ENCODE peak calls at places on chromosome 10, in four cellular contexts. H, L, I and V are unnamed samples. For H3K27me3, the result is how much of the 10 kb centered on the place peaks cover.

GRCh38 chr10:58868736-58869435 is 307.6 kb upstream of the PHYHIPL start:
- DNase-seq in H (no peak), I (no peak), L (no peak), V (no peak)

GRCh38 chr10:73408061-73408460 is 5.8 kb downstream of the ANXA7 start:
- DNase-seq in H (no peak), I (no peak), L (no peak), V (no peak)

GRCh38 chr10:88117869-88118632 is 254.6 kb downstream of the PTEN start:
- DNase-seq in L (no peak), H (no peak), I (no peak), V (no peak)

GRCh38 chr10:80507484-80507880 is 30.2 kb upstream of the SH2D4B start:
- DNase-seq in H (no peak), L (no peak), I (no peak), V (no peak)

GRCh38 chr10:119199231-119199992 is 8.0 kb upstream of the GRK5 start:
- DNase-seq in I (peak), L (peak), H (peak), V (peak)

GRCh38 chr10:78925800-78926319 is 142.9 kb upstream of the ZMIZ1 start:
- DNase-seq in L (no peak), I (peak), H (peak), V (peak)

GRCh38 chr10:29757551-29758297 is 123.0 kb upstream of the SVIL start:
- DNase-seq in I (peak), H (no peak), L (no peak), V (peak)

GRCh38 chr10:77357185-77357584 is 280.4 kb downstream of the KCNMA1 start:
- DNase-seq in L (no peak), I (no peak), H (no peak), V (no peak)

GRCh38 chr10:65501259-65501658 is 1424.6 kb upstream of the LRRTM3 start:
- DNase-seq in H (no peak), I (peak), L (no peak), V (no peak)

GRCh38 chr10:23437987-23438546 is 808 bp upstream of the OTUD1 start:
- DNase-seq in I (no peak), H (no peak), L (no peak), V (no peak)

GRCh38 chr10:119315128-119316001 is 108.0 kb downstream of the GRK5 start:
- DNase-seq in L (peak), I (peak), H (peak), V (peak)

GRCh38 chr10:70576803-70577517 is 25.6 kb downstream of the PRF1 start:
- DNase-seq in I (no peak), H (no peak), L (no peak), V (no peak)

GRCh38 chr10:110285501-110285900 is 19.2 kb downstream of the SMNDC1 start:
- DNase-seq in H (no peak), L (no peak), I (no peak), V (no peak)

GRCh38 chr10:87101996-87102395 is 7.0 kb downstream of the SHLD2 start:
- DNase-seq in H (no peak), I (no peak), L (no peak), V (no peak)

GRCh38 chr10:112917676-112918075 is 32.4 kb upstream of the TCF7L2 start:
- DNase-seq in H (no peak), L (no peak), I (no peak), V (no peak)
- H3K27me3 ChIP-seq in H (under half), L (under half), I (under half), V (under half)

GRCh38 chr10:103490986-103491314 is 2.6 kb upstream of the NEURL1 start:
- DNase-seq in I (no peak), H (no peak), L (no peak), V (no peak)

GRCh38 chr10:103493911-103494877 is 689 bp downstream of the NEURL1 start:
- DNase-seq in H (no peak), I (peak), L (no peak), V (peak)

GRCh38 chr10:103492655-103493261 is 747 bp upstream of the NEURL1 start:
- DNase-seq in I (no peak), L (no peak), H (no peak), V (no peak)

GRCh38 chr10:103493362-103493871 is at the start of gene NEURL1:
- DNase-seq in I (peak), H (no peak), L (no peak), V (no peak)

DNA sequence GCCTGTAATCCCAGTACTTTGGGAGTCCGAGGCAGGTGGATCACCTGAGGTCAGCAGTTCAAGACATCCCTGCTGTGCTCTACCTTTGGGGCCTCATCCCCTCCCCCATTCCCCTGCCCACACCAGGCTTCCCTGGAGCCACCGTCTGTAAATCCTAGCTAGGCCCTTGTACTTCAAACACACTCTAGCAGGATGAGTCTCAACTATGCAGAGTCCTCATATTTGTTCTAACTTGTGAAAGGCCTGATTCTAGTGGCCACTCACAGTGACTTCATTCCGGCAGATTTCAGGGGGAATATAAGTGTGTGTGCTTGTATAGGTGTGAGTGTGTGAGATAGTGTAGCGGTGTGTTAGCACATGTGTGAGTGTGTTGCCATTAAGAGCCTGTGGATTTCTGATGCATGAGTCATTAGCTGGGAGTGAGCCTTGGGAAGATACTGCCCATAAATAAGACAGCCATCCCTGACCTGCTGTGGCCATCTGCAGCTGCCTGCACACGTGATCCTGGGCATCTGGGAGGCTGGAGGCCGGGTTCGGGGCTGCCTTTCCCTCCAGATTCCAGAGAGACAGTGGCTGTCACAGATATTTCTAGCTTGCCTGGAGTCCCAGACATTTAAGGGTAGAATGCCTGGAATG is 1.7 kb upstream of the NEURL1 start:
- DNase-seq in I (peak), H (no peak), L (no peak), V (peak)
- H3K27me3 ChIP-seq in I (under half), H (under half), L (under half), V (under half)

DNA sequence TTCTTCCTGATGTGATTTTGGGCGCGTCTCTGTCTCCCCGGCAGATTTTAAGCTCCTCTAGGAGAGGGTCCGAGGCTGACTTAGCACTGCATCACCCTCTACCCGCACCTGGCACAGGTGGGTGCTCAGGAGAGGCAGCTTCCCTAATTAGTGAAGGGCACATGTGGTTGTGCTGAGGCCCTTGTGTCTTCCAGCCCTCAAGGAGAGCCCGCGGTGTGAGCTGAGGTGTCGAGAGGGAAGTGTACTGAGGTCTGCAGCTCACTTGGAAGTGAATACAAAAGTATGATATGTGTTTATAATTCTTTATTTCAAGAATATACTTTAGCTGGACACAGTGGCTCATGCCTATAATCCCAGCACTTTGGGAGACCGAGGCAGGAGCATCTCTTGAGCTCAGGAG is 20.4 kb upstream of the JAKMIP3 start:
- DNase-seq in L (no peak), H (no peak), I (no peak), V (no peak)
- H3K27me3 ChIP-seq in L (under half), H (under half), I (under half), V (half or more)

DNA sequence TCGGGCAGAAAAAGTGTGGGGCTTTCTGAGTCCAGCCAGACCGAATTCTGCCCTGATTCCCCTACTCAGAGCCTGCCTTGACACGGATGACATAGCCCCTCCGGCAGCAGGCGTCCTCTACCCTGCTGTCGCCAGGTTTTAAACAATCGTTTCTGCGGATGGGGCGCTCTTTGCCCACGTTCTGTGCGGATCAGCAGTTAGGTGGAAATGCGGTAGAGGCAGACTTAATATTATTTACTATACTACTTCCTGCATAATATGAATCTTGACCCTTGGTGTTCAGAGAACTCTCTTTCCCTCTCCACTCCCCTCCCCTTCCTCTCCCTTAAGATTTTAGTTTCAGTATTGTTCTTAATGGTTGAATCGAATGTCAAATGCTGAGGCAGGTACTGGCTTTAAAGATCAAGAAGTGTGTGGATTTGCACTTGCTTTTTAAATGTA is 2.4 kb downstream of the GATA3 start:
- DNase-seq in L (no peak), I (no peak), H (no peak), V (no peak)
- H3K27me3 ChIP-seq in L (under half), I (half or more), H (half or more), V (under half)

GRCh38 chr10:112813866-112814596 is 136.0 kb upstream of the TCF7L2 start:
- DNase-seq in H (no peak), L (no peak), I (no peak), V (no peak)

GRCh38 chr10:112812571-112812970 is 137.5 kb upstream of the TCF7L2 start:
- DNase-seq in H (no peak), I (no peak), L (no peak), V (no peak)

GRCh38 chr10:112818381-112818780 is 131.7 kb upstream of the TCF7L2 start:
- DNase-seq in I (no peak), L (no peak), H (no peak), V (no peak)

GRCh38 chr10:112816033-112816430 is 134.0 kb upstream of the TCF7L2 start:
- DNase-seq in H (no peak), L (no peak), I (no peak), V (peak)

GRCh38 chr10:112815238-112816032 is 134.6 kb upstream of the TCF7L2 start:
- DNase-seq in I (peak), L (no peak), H (no peak), V (peak)
- H3K27me3 ChIP-seq in I (under half), L (under half), H (under half), V (under half)

GRCh38 chr10:24680647-24681475 is 42.8 kb downstream of the ARHGAP21 start:
- DNase-seq in I (no peak), L (no peak), H (no peak), V (no peak)

GRCh38 chr10:24685958-24686540 is 37.6 kb downstream of the ARHGAP21 start:
- DNase-seq in L (no peak), H (no peak), I (no peak), V (no peak)

GRCh38 chr10:24678757-24679156 is 44.9 kb downstream of the ARHGAP21 start:
- DNase-seq in H (no peak), I (no peak), L (no peak), V (no peak)

GRCh38 chr10:24683554-24683953 is 40.1 kb downstream of the ARHGAP21 start:
- DNase-seq in H (no peak), I (no peak), L (no peak), V (no peak)

GRCh38 chr10:24681476-24682088 is 42.1 kb downstream of the ARHGAP21 start:
- DNase-seq in H (no peak), I (peak), L (no peak), V (no peak)
- H3K27me3 ChIP-seq in H (under half), I (under half), L (under half), V (under half)

GRCh38 chr10:6512182-6512581 is 67.9 kb downstream of the PRKCQ start:
- DNase-seq in I (no peak), H (no peak), L (no peak), V (no peak)
- H3K27me3 ChIP-seq in I (under half), H (under half), L (under half), V (under half)

DNA sequence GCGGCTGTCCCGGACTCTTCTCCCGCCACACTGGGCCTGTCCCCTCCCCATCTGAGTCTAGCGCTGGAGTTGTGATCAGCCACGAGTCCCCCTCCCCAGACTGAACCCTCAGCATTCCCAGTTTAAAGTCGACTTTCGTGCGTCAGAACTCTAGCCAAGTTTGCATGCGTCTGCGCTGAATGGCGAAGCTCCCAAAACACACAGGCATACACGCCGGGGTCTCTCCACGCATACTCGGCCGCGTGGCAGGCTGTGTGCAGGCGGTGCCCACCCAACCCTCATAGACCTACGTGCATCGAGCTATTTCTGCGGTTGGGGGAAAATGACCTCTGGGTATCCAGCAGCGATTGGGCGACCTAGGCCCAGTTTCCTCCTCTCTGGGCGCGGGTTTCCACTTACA is 2.3 kb upstream of the HMX3 start:
- DNase-seq in H (no peak), L (no peak), I (no peak), V (no peak)
- H3K27me3 ChIP-seq in H (half or more), L (under half), I (half or more), V (under half)